ENCODE peak calls at places on chromosomes 4 and X, in four cellular contexts. B, H, J and Q are unnamed samples.

GRCh38 chrX:107710617-107711391 is 64.8 kb downstream of the TSC22D3 start:
- DNase-seq in B (peak; percentile 49), H (peak; percentile 87), J (peak; percentile 83), Q (peak; percentile 91)

GRCh38 chr4:120769227-120769626 is 153.3 kb downstream of the PRDM5 start:
- DNase-seq in B (no peak), H (peak; percentile 72), J (no peak), Q (peak; percentile 68)

GRCh38 chr4:185730387-185730786 is 81.6 kb downstream of the SORBS2 start:
- DNase-seq in B (no peak), H (no peak), J (no peak), Q (no peak)

GRCh38 chr4:88697588-88698329 is at the start of gene NAP1L5:
- DNase-seq in B (peak; percentile 78), H (peak; percentile 71), J (peak; percentile 92), Q (peak; percentile 63)

GRCh38 chr4:19382993-19383392 is 868.7 kb upstream of the SLIT2 start:
- DNase-seq in B (no peak), H (peak; percentile 73), J (no peak), Q (no peak)

GRCh38 chr4:120869511-120870278 is 52.8 kb downstream of the PRDM5 start:
- DNase-seq in B (no peak), H (no peak), J (no peak), Q (no peak)

GRCh38 chr4:54659213-54660144 is 1.7 kb downstream of the KIT start:
- DNase-seq in B (no peak), H (peak; percentile 15), J (no peak), Q (no peak)

GRCh38 chr4:173057906-173058305 is 110.7 kb upstream of the GALNT7 start:
- DNase-seq in B (no peak), H (no peak), J (no peak), Q (peak; percentile 29)

GRCh38 chr4:118967393-118967792 is 78.7 kb downstream of the SYNPO2 start:
- DNase-seq in B (no peak), H (no peak), J (no peak), Q (peak; percentile 67)

GRCh38 chr4:154982187-154983047 is 201.3 kb downstream of the RBM46 start:
- DNase-seq in B (peak; percentile 57), H (peak; percentile 4), J (peak; percentile 85), Q (peak; percentile 34)

GRCh38 chrX:9558615-9559014 is 93.8 kb downstream of the TBL1X start:
- DNase-seq in B (no peak), H (no peak), J (no peak), Q (no peak)

GRCh38 chrX:77275392-77275791 is 171.8 kb upstream of the FGF16 start:
- DNase-seq in B (no peak), H (no peak), J (no peak), Q (no peak)

GRCh38 chrX:108347800-108348199 is 90.4 kb downstream of the COL4A6 start:
- DNase-seq in B (no peak), H (no peak), J (no peak), Q (no peak)

GRCh38 chr4:76078033-76078613 is 3.6 kb downstream of the ART3 start:
- DNase-seq in B (no peak), H (no peak), J (no peak), Q (no peak)

GRCh38 chr4:48590884-48591283 is 100.8 kb downstream of the ZAR1 start:
- DNase-seq in B (no peak), H (no peak), J (no peak), Q (no peak)

GRCh38 chrX:141278306-141278705 is 36.0 kb upstream of the SPANXC start:
- DNase-seq in B (no peak), H (no peak), J (no peak), Q (peak; percentile 13)

GRCh38 chrX:37627602-37628001 is 56.1 kb downstream of the LANCL3 start:
- DNase-seq in B (no peak), H (no peak), J (no peak), Q (no peak)

GRCh38 chr4:67452100-67452887 is 93.0 kb downstream of the CENPC start:
- DNase-seq in B (no peak), H (no peak), J (no peak), Q (no peak)

GRCh38 chr4:145557720-145558119 is 61.5 kb upstream of the MMAA start:
- DNase-seq in B (peak; percentile 54), H (peak; percentile 47), J (no peak), Q (peak; percentile 51)

GRCh38 chrX:9312922-9313867 is 151.7 kb upstream of the TBL1X start:
- DNase-seq in B (peak; percentile 62), H (no peak), J (peak; percentile 89), Q (no peak)

GRCh38 chr4:5635826-5636196 is 72.5 kb downstream of the EVC2 start:
- DNase-seq in B (no peak), H (peak; percentile 50), J (peak; percentile 48), Q (peak; percentile 78)

GRCh38 chrX:120213438-120214265 is 37.0 kb upstream of the ZBTB33 start:
- DNase-seq in B (no peak), H (peak; percentile 36), J (no peak), Q (peak; percentile 44)

GRCh38 chr4:109433281-109434006 is at the start of gene SEC24B:
- DNase-seq in B (peak; percentile 95), H (peak; percentile 68), J (peak; percentile 98), Q (peak; percentile 65)

GRCh38 chr4:59838236-59838635 is 1361.9 kb upstream of the ADGRL3 start:
- DNase-seq in B (no peak), H (no peak), J (no peak), Q (no peak)